ENCODE peak calls at places on chromosomes 7 and 10, in four cellular contexts. One of them, this sample, is unnamed.

GRCh38 chr10:47256753-47257336 is 43.2 kb upstream of the GDF10 start:
- DNase-seq in NCI-H226: no peak
- DNase-seq in GOT3: no peak
- DNase-seq in stimulated activated CD8-positive, alpha-beta memory T cell treated with anti-CD3 and anti-CD28 coated beads, Interleukin-7, amount 100 ng/mL, for 1 hour: no peak
- DNase-seq in this sample: no peak

GRCh38 chr7:133650487-133651292 is 397.8 kb downstream of the EXOC4 start:
- DNase-seq in stimulated activated CD8-positive, alpha-beta memory T cell treated with anti-CD3 and anti-CD28 coated beads, Interleukin-7, amount 100 ng/mL, for 1 hour: no peak
- DNase-seq in NCI-H226: no peak
- DNase-seq in GOT3: no peak
- DNase-seq in this sample: no peak

GRCh38 chr10:69631566-69631965 is 1.5 kb downstream of the FAM241B start:
- DNase-seq in stimulated activated CD8-positive, alpha-beta memory T cell treated with anti-CD3 and anti-CD28 coated beads, Interleukin-7, amount 100 ng/mL, for 1 hour: no peak
- DNase-seq in GOT3: no peak
- DNase-seq in NCI-H226: no peak
- DNase-seq in this sample: no peak

GRCh38 chr10:974038-974784 is 14.0 kb upstream of the GTPBP4 start:
- DNase-seq in NCI-H226: no peak
- DNase-seq in stimulated activated CD8-positive, alpha-beta memory T cell treated with anti-CD3 and anti-CD28 coated beads, Interleukin-7, amount 100 ng/mL, for 1 hour: no peak
- DNase-seq in GOT3: no peak
- DNase-seq in this sample: no peak

GRCh38 chr7:25124485-25125136 is 449 bp downstream of the CYCS start:
- DNase-seq in GOT3: no peak
- DNase-seq in stimulated activated CD8-positive, alpha-beta memory T cell treated with anti-CD3 and anti-CD28 coated beads, Interleukin-7, amount 100 ng/mL, for 1 hour: no peak
- DNase-seq in NCI-H226: no peak
- DNase-seq in this sample: no peak

GRCh38 chr7:79968249-79968648 is 166.4 kb upstream of the GNAI1 start:
- DNase-seq in NCI-H226: no peak
- DNase-seq in GOT3: no peak
- DNase-seq in stimulated activated CD8-positive, alpha-beta memory T cell treated with anti-CD3 and anti-CD28 coated beads, Interleukin-7, amount 100 ng/mL, for 1 hour: no peak
- DNase-seq in this sample: no peak

GRCh38 chr10:119535837-119536507 is 6.5 kb downstream of the RGS10 start:
- DNase-seq in NCI-H226: no peak
- DNase-seq in stimulated activated CD8-positive, alpha-beta memory T cell treated with anti-CD3 and anti-CD28 coated beads, Interleukin-7, amount 100 ng/mL, for 1 hour: no peak
- DNase-seq in GOT3: no peak
- DNase-seq in this sample: no peak

GRCh38 chr10:49131507-49132385 is 2.1 kb downstream of the FAM170B start:
- DNase-seq in GOT3: no peak
- DNase-seq in NCI-H226: no peak
- DNase-seq in stimulated activated CD8-positive, alpha-beta memory T cell treated with anti-CD3 and anti-CD28 coated beads, Interleukin-7, amount 100 ng/mL, for 1 hour: no peak
- DNase-seq in this sample: no peak

GRCh38 chr10:70856454-70856853 is 31.9 kb downstream of the PCBD1 start:
- DNase-seq in NCI-H226: no peak
- DNase-seq in GOT3: no peak
- DNase-seq in stimulated activated CD8-positive, alpha-beta memory T cell treated with anti-CD3 and anti-CD28 coated beads, Interleukin-7, amount 100 ng/mL, for 1 hour: no peak
- DNase-seq in this sample: no peak

GRCh38 chr7:159108491-159108890 is 36.2 kb downstream of the VIPR2 start:
- DNase-seq in NCI-H226: no peak
- DNase-seq in stimulated activated CD8-positive, alpha-beta memory T cell treated with anti-CD3 and anti-CD28 coated beads, Interleukin-7, amount 100 ng/mL, for 1 hour: no peak
- DNase-seq in GOT3: no peak
- DNase-seq in this sample: no peak

This sample was measured in GM13976.